ENCODE peak calls at places on chromosome 13, in six cellular contexts. J is CD8-positive, alpha-beta T cell; H is GM12865; X is neural progenitor cell; Q is uterus; T is fibroblast of mammary gland. N is an unnamed sample.

GRCh38 chr13:71290963-71291937 is 575.8 kb downstream of the DACH1 start:
- DNase-seq in H (peak; percentile 88), X (no peak), T (peak; percentile 58), J (peak; percentile 32), Q (peak; percentile 20), N (no peak)

GRCh38 chr13:100497394-100497793 is 91.2 kb downstream of the GGACT start:
- DNase-seq in T (peak; percentile 59), H (peak; percentile 25), J (no peak), Q (no peak), X (no peak), N (no peak)

GRCh38 chr13:62747629-62748028 is 1332.0 kb upstream of the PCDH20 start:
- DNase-seq in X (no peak), H (no peak), J (no peak), Q (no peak), T (peak; percentile 4), N (no peak)

GRCh38 chr13:98419786-98420559 is 156.9 kb downstream of the STK24 start:
- DNase-seq in H (no peak), X (no peak), Q (no peak), J (no peak), T (no peak), N (no peak)

GRCh38 chr13:51805925-51806324 is 2.0 kb upstream of the DHRS12 start:
- DNase-seq in T (no peak), X (no peak), Q (no peak), J (no peak), H (no peak), N (no peak)

GRCh38 chr13:32878172-32878571 is 138.1 kb upstream of the KL start:
- DNase-seq in T (peak; percentile 33), H (no peak), X (no peak), Q (no peak), J (no peak), N (no peak)

GRCh38 chr13:37074703-37075102 is 15.2 kb upstream of the SUPT20H start:
- DNase-seq in Q (no peak), H (no peak), T (peak; percentile 55), J (no peak), X (peak; percentile 24), N (no peak)

GRCh38 chr13:29465741-29466293 is 129.7 kb downstream of the SLC7A1 start:
- DNase-seq in Q (peak; percentile 51), X (no peak), T (peak; percentile 72), J (no peak), H (no peak), N (no peak)

GRCh38 chr13:84980571-84980970 is 818.6 kb downstream of the SLITRK6 start:
- DNase-seq in Q (no peak), T (no peak), H (no peak), X (no peak), J (no peak), N (no peak)

GRCh38 chr13:98972627-98973026 is 5.2 kb downstream of the DOCK9 start:
- DNase-seq in T (no peak), Q (no peak), H (no peak), J (no peak), X (peak; percentile 41), N (no peak)

GRCh38 chr13:33112745-33113144 is 96.5 kb downstream of the KL start:
- DNase-seq in J (no peak), Q (no peak), H (no peak), X (no peak), T (no peak), N (no peak)

GRCh38 chr13:30408319-30409101 is 13.8 kb upstream of the UBE2L5 start:
- DNase-seq in H (peak; percentile 92), T (peak; percentile 89), J (peak; percentile 90), X (peak; percentile 96), Q (peak; percentile 99), N (peak; percentile 89)

GRCh38 chr13:50410921-50411712 is 395.9 kb downstream of the KCNRG start:
- DNase-seq in T (peak; percentile 85), J (no peak), Q (no peak), X (no peak), H (no peak), N (no peak)

GRCh38 chr13:83881917-83882625 is at the start of gene SLITRK1:
- DNase-seq in H (peak; percentile 26), J (no peak), T (peak; percentile 59), Q (no peak), X (peak; percentile 94), N (no peak)

GRCh38 chr13:40480915-40481525 is 185.4 kb downstream of the FOXO1 start:
- DNase-seq in J (no peak), H (no peak), T (no peak), X (no peak), Q (no peak), N (no peak)

GRCh38 chr13:93875527-93875926 is 604.0 kb downstream of the DCT start:
- DNase-seq in Q (no peak), H (no peak), J (no peak), T (peak; percentile 75), X (no peak), N (no peak)

GRCh38 chr13:21672811-21673591 is 2.1 kb downstream of the FGF9 start:
- DNase-seq in H (no peak), X (peak; percentile 20), J (peak; percentile 14), Q (no peak), T (no peak), N (no peak)

GRCh38 chr13:57946361-57946760 is 314.8 kb downstream of the PCDH17 start:
- DNase-seq in H (peak; percentile 52), J (no peak), X (no peak), Q (no peak), T (no peak), N (no peak)

GRCh38 chr13:112368883-112369282 is 7.3 kb upstream of the SPACA7 start:
- DNase-seq in T (no peak), X (no peak), H (no peak), Q (no peak), J (no peak), N (no peak)

GRCh38 chr13:98343461-98343860 is 166.4 kb upstream of the RNF113B start:
- DNase-seq in J (no peak), H (no peak), T (no peak), Q (no peak), X (peak; percentile 23), N (no peak)

GRCh38 chr13:100984349-100984748 is 309.8 kb upstream of the TMTC4 start:
- DNase-seq in J (no peak), T (no peak), X (no peak), Q (no peak), H (no peak), N (no peak)

GRCh38 chr13:61084983-61085382 is 330.7 kb downstream of the PCDH20 start:
- DNase-seq in J (no peak), X (no peak), T (peak; percentile 0), Q (no peak), H (no peak), N (no peak)

DNA sequence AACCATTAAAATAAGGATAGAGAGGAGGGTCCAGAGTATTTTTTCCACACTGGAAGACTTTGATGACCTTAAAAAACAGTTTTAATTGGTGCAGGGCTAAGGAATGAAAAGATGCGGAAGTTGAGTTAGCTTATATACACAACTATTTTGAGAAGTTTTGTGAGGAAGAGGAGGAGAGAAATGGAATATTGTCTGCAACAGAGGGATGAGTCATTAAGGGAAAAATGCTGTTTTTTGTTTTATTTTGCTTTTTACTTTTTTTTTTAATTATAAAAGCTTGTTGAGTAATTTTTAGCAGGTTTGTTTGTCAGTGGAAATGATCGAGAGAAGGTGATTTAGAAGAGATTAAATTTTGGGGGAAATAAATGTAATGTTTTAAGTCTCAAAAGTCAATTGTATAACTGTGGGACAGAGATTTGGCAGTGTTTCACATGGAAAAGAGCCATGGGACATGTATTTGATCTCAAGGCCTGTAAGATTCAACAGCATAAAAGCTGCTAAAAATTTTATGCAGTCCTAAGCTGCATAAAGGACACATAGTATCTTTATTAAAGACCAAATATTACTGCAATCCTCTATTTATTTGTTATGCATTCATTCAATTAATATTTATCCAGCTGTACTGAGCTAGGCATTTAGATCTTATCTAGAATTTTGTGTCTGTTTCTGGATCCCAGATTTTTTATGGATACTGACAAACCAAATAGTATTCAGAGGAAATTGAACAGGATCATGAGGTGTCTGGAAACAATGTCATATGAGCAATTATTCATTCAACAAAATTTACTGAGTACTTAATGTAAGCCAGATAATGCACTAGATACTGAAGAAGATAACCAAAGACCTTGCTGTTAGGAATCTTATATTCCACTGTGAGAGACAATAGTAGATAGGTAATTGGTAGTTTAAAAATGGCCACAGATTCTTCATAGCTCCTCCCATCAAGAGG is 72.7 kb downstream of the DNAJC15 start:
- DNase-seq in T (peak; percentile 35), Q (no peak), H (no peak), J (no peak), X (no peak), N (no peak)
- TF ChIP-seq CTCF in T (no peak), Q (no peak), H (no peak), J (no peak), X (no peak), N (no peak)

GRCh38 chr13:114244637-114245036 is 9.9 kb downstream of the CDC16 start:
- DNase-seq in T (no peak), H (no peak), Q (no peak), J (no peak), X (no peak), N (no peak)
- TF ChIP-seq CTCF in T (no peak), H (no peak), Q (no peak), J (no peak), X (no peak), N (no peak)

GRCh38 chr13:70170689-70171088 is 62.4 kb upstream of the KLHL1 start:
- DNase-seq in Q (no peak), H (no peak), X (no peak), T (no peak), J (no peak), N (no peak)

GRCh38 chr13:70173236-70173959 is 65.1 kb upstream of the KLHL1 start:
- DNase-seq in H (no peak), Q (no peak), T (no peak), J (no peak), X (no peak), N (no peak)

DNA sequence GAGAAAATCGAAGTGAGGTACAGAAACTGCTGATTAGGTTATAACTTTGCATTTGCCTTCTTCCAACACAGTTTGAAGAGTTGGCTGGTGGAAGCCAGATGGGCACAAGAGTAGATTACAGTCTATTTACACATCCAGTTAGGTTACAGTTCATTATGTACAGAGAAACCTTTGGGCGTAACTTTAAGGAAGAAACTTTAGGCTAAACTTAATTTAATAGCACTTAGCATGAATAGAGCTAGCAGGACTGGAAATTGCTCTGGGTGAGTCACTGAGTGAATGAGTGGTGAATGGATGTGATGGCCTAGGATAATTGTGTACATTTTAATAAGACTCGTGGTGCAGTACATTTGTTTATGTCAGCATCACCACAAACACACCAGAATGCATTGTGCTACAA is 62.9 kb upstream of the KLHL1 start:
- DNase-seq in Q (no peak), X (no peak), T (no peak), J (no peak), H (no peak), N (no peak)
- TF ChIP-seq CTCF in Q (no peak), X (no peak), T (no peak), J (no peak), H (no peak), N (no peak)

GRCh38 chr13:27712421-27712820 is 79.9 kb upstream of the GSX1 start:
- DNase-seq in J (peak; percentile 27), Q (no peak), H (no peak), X (no peak), T (peak; percentile 23), N (peak; percentile 19)
- TF ChIP-seq CTCF in J (peak; percentile 21), Q (no peak), H (peak; percentile 5), X (peak; percentile 8), T (peak; percentile 29), N (peak; percentile 38)

GRCh38 chr13:48078251-48078656 is 16.6 kb downstream of the MED4 start:
- DNase-seq in H (peak; percentile 81), Q (no peak), X (no peak), J (no peak), T (no peak), N (peak; percentile 52)
- TF ChIP-seq CTCF in H (peak; percentile 45), Q (no peak), X (no peak), J (no peak), T (peak; percentile 7), N (peak; percentile 41)

N was measured in GM13977.